ENCODE peak calls at places on chromosomes 11 and 22, in four cellular contexts. U, C, S and A are unnamed samples.

GRCh38 chr11:74072721-74073120 is 63.8 kb upstream of the UCP3 start:
- DNase-seq in C (no peak), U (no peak), S (no peak), A (no peak)

GRCh38 chr11:10857604-10858504 is at the start of gene ZBED5:
- DNase-seq in C (peak), S (peak), U (peak), A (peak)

GRCh38 chr11:69249641-69250502 is 44.1 kb upstream of the MYEOV start:
- DNase-seq in C (no peak), S (no peak), U (no peak), A (peak)

GRCh38 chr11:96311120-96311568 is 31.9 kb downstream of the MAML2 start:
- DNase-seq in U (no peak), S (no peak), C (no peak), A (no peak)

GRCh38 chr11:35145249-35145648 is 6.3 kb downstream of the CD44 start:
- DNase-seq in U (peak), C (peak), S (no peak), A (no peak)

GRCh38 chr11:85316967-85317366 is 310.2 kb downstream of the DLG2 start:
- DNase-seq in S (no peak), U (no peak), C (peak), A (no peak)

GRCh38 chr11:62431171-62431895 is 12.5 kb downstream of the SCGB1A1 start:
- DNase-seq in C (no peak), U (no peak), S (no peak), A (no peak)

GRCh38 chr11:60854847-60855725 is 664 bp downstream of the PTGDR2 start:
- DNase-seq in C (no peak), S (no peak), U (peak), A (no peak)

GRCh38 chr11:130725417-130726233 is 190.7 kb downstream of the SNX19 start:
- DNase-seq in U (no peak), S (no peak), C (no peak), A (no peak)

GRCh38 chr11:17803751-17804334 is 69.3 kb downstream of the KCNC1 start:
- DNase-seq in U (no peak), C (no peak), S (no peak), A (no peak)

GRCh38 chr11:17805043-17805442 is 70.5 kb downstream of the KCNC1 start:
- DNase-seq in U (no peak), C (no peak), S (no peak), A (no peak)

GRCh38 chr11:17799147-17799546 is 64.6 kb downstream of the KCNC1 start:
- DNase-seq in S (no peak), U (no peak), C (no peak), A (no peak)

GRCh38 chr11:17801166-17801565 is 66.6 kb downstream of the KCNC1 start:
- DNase-seq in U (no peak), C (no peak), S (no peak), A (peak)

DNA sequence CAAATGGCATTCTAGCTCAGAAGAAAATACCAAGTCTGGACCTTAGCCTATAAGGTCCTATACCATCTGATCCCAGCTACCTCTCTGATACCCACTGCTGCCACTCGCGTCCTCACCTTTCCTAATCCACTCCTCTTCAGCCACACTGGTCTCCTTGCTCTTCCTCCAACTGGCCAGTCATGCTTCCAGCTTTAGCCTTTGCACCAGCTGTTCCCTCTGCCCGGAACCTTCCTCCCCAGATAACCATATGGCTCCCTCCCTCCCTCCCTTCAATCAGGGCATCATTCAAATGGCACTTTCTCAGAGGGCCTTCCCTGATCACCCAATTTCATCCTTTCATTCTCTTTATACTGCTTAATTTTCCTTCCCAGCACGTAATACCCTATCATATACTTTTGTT is 67.9 kb downstream of the KCNC1 start:
- DNase-seq in C (no peak), S (no peak), U (no peak), A (no peak)
- TF ChIP-seq NRF1 in C (no peak), S (no peak), U (no peak), A (no peak)

DNA sequence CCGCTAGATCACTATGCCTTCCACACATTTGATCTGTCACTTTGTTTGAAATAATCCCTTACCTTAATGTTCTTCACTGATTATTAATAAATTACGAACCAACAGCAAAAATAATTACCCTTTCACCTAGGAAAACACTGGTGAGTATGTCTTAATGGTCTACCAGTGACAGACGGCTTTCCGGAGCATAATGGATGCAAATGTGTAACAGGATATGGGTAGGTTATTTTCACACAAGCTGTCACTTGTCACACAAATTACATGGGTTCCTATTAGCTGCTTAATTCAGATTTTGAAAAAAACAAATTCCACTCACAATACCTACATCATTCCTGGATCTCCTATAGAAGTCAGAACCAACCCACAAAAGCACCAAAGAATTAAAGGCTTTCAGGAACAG is 127.9 kb downstream of the WT1 start:
- DNase-seq in C (no peak), S (no peak), U (no peak), A (no peak)
- TF ChIP-seq NRF1 in C (no peak), S (no peak), U (no peak), A (no peak)

GRCh38 chr11:46382644-46383403 is 1.4 kb downstream of the MDK start:
- DNase-seq in S (peak), U (no peak), C (no peak), A (peak)

GRCh38 chr11:46380340-46381045 is 976 bp upstream of the MDK start:
- DNase-seq in S (peak), C (no peak), U (peak), A (no peak)

GRCh38 chr11:46381046-46381835 is at the start of gene MDK:
- DNase-seq in S (peak), C (no peak), U (peak), A (peak)

GRCh38 chr11:46383404-46383758 is 1.9 kb downstream of the MDK start:
- DNase-seq in C (no peak), U (no peak), S (no peak), A (no peak)

DNA sequence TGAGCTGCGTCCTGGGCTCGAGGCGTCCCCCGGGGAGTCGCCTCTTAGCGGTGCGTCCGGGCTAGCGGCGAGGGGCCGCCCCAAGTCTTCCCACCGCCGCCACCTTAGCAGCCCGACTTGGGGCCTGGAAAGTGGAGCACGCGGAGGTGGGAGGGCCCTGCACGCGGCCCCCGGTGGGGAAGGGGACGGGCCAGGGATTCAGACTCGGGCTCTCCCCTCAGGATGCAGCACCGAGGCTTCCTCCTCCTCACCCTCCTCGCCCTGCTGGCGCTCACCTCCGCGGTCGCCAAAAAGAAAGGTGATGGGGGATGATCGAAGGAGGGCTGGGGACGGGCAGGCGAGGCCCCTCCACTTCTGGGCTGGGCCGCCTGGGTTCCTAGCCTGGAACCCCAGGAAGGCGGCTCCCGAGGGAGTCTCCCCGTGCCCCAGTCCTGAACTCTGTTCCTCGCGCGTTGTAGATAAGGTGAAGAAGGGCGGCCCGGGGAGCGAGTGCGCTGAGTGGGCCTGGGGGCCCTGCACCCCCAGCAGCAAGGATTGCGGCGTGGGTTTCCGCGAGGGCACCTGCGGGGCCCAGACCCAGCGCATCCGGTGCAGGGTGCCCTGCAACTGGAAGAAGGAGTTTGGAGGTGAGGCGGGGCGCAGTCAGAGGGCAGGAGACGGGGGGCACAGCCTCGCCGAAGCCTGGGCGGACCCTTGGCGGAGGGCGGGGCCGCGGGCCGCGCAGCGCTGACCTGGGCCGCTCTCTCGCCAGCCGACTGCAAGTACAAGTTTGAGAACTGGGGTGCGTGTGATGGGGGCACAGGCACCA is 571 bp downstream of the MDK start:
- DNase-seq in U (peak), C (no peak), S (peak), A (no peak)
- TF ChIP-seq NRF1 in U (peak), C (no peak), S (no peak), A (no peak)

DNA sequence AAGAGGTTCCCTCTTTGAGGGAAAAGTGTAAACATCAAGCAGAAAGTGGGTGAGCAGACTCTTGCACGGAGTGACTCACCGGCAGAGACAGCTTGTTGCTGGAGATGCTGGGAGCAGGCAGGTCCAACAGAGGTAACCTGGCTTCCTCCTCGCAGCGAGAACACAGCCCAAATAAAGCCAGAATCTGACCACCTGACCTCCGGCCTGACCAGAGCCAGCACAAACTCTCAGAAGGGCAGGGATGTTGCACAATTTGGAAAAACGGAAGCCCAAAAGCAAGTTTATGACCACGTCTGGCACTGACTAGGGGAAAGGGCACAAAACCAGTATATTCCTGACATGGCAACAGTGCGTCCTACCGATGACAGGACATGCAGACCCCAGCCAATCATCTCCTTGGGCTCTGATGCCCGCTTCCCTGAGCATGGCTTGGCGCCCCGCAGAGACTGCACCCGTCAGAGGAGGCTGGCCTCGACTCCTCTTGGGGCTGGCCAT is 5.4 kb downstream of the SMCO4 start:
- DNase-seq in C (no peak), U (no peak), S (no peak), A (no peak)
- TF ChIP-seq NRF1 in C (no peak), U (no peak), S (no peak), A (no peak)

DNA sequence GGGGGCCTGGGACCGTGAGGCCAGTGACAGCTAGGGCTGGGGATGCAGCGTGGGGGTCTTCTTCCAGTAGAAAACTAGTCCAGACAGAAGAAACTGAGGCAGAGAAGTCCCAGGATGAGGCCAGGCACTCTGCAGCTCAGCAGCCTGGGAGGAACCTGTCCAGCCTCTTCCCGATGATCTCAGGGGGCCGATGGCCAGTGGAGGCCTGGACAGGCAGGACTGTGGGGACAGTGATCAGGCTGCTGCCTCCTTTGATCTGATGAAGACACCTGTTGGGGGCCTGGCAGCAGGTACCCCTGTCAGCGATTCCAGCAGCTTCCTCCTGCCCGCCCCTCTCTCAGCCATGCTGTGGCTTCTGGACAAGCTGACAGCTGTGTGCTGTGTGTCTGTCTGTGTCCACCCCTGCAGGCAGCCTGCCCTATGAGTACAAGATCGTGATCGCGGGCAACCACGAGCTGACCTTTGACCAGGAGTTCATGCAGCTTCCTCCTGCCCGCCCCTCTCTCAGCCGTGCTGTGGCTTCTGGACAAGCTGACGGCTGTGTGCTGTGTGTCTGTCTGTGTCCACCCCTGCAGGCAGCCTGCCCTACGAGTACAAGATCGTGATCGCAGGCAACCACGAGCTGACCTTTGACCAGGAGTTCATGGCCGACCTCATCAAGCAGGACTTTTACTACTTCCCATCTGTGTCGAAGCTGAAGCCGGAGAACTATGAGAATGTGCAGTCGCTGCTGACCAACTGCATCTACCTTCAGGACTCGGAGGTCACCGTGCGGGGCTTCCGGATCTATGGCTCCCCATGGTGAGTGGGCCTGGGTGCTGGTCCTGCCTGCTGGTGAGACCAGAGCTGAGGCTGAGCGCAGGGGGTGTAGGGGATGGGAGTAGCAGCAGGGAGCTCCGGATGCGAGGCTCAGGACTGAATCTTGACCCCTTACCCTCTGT is 62.6 kb downstream of the MPPED1 start:
- DNase-seq in U (no peak), C (no peak), S (no peak), A (no peak)
- TF ChIP-seq NRF1 in U (no peak), C (no peak), S (no peak), A (no peak)

GRCh38 chr11:3641191-3641590 is 601 bp downstream of the ART5 start:
- DNase-seq in S (no peak), U (no peak), C (no peak), A (no peak)

GRCh38 chr11:3642071-3642951 is 519 bp upstream of the ART5 start:
- DNase-seq in S (peak), C (no peak), U (peak), A (peak)

GRCh38 chr11:3645552-3645951 is 624 bp downstream of the ART1 start:
- DNase-seq in U (no peak), C (no peak), S (no peak), A (no peak)

GRCh38 chr11:3641701-3642070 is at the start of gene ART5:
- DNase-seq in U (no peak), C (no peak), S (no peak), A (no peak)

DNA sequence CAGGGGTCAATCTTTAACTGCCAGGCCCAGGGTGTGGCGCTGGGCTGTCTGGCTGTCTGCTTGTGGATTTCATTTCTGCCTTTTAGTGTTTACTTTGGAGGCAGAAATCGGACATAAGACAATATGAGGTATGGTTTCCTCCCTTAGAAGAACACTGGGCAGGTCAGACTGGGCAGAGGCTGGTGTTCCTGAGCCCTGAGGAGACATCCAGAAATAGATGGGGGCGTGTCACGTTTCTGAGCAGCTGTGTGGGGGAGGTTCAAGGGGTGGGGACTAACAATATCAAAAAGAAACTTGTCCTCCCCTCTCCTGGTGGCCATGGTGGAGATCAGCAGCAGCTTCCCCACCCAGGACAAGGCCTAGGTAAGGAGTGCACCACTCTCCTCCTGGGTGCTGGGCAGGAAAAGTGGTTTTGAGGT is at the start of gene ART1:
- DNase-seq in C (no peak), U (peak), S (no peak), A (no peak)
- TF ChIP-seq NRF1 in C (no peak), U (no peak), S (no peak), A (no peak)

GRCh38 chr11:326592-326841 is 5.9 kb upstream of the IFITM3 start:
- DNase-seq in S (peak), C (no peak), U (no peak), A (peak)

GRCh38 chr11:327581-327923 is 6.9 kb upstream of the IFITM3 start:
- DNase-seq in U (no peak), C (no peak), S (no peak), A (no peak)

GRCh38 chr11:325796-326591 is 5.3 kb upstream of the IFITM3 start:
- DNase-seq in C (no peak), S (no peak), U (no peak), A (no peak)

GRCh38 chr11:328012-328411 is 7.4 kb upstream of the IFITM3 start:
- DNase-seq in U (no peak), C (no peak), S (no peak), A (no peak)

GRCh38 chr11:326842-327580 is 6.4 kb upstream of the IFITM3 start:
- DNase-seq in S (peak), U (peak), C (peak), A (no peak)
- TF ChIP-seq NRF1 in S (no peak), U (no peak), C (no peak), A (no peak)

GRCh38 chr11:117618956-117619355 is 178.1 kb downstream of the DSCAML1 start:
- DNase-seq in U (no peak), C (no peak), S (peak), A (no peak)

GRCh38 chr11:117616979-117617378 is 180.0 kb downstream of the DSCAML1 start:
- DNase-seq in U (no peak), C (no peak), S (no peak), A (no peak)

GRCh38 chr11:117620659-117621058 is 176.4 kb downstream of the DSCAML1 start:
- DNase-seq in U (no peak), S (no peak), C (no peak), A (no peak)

GRCh38 chr11:117620131-117620530 is 176.9 kb downstream of the DSCAML1 start:
- DNase-seq in S (no peak), C (no peak), U (no peak), A (no peak)

GRCh38 chr11:117618273-117618672 is 178.7 kb downstream of the DSCAML1 start:
- DNase-seq in C (no peak), S (no peak), U (no peak), A (no peak)
- TF ChIP-seq NRF1 in C (no peak), S (no peak), U (no peak), A (no peak)

DNA sequence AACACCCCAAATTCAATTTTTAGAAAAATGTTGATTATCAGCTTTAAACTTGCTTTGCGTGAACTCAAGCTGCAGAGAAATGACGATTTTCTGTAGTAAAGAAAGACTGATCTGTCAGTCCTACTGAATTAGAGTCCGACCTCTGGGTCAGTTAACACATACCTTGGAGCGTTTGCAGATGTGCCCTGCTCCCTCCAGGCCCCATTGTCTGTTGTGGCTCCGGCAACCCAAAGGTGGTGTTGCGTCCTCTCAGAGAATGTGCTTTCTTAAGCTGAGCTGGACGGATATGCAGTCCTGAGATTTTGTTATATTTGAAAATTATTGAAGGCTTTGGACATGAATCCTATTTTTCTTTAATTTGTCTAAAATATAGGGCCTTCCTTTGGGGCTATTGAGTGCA is 31.5 kb upstream of the MYO18B start:
- DNase-seq in U (no peak), C (no peak), S (no peak), A (no peak)
- TF ChIP-seq NRF1 in U (no peak), C (no peak), S (no peak), A (no peak)

GRCh38 chr11:70912226-70912840 is 340.0 kb downstream of the SHANK2 start:
- DNase-seq in U (no peak), S (no peak), C (no peak), A (no peak)
- TF ChIP-seq NRF1 in U (no peak), S (no peak), C (no peak), A (no peak)